ENCODE peak calls at places on chromosomes 12 and 14, in four cellular contexts. One of them, this sample, is unnamed.
A peak's percentile ranks its signal among the peaks of the same experiment; 100 is the strongest.

GRCh38 chr12:52053570-52054209 is 2.4 kb downstream of the NR4A1 start:
- DNase-seq in heart left ventricle: no peak
- DNase-seq in stimulated activated CD8-positive, alpha-beta memory T cell treated with anti-CD3 and anti-CD28 coated beads, Interleukin-12 subunit alpha, Interleukin-12 subunit beta, amount 100 ng/mL, for 1 hour: no peak
- DNase-seq in stimulated activated CD4-positive, alpha-beta T cell treated with anti-CD3 and anti-CD28 coated beads, Interleukin-4, amount 100 ng/mL, for 24 hours: no peak
- DNase-seq in this sample: no peak

GRCh38 chr12:14884458-14884878 is 1.2 kb downstream of the MGP start:
- DNase-seq in stimulated activated CD8-positive, alpha-beta memory T cell treated with anti-CD3 and anti-CD28 coated beads, Interleukin-12 subunit alpha, Interleukin-12 subunit beta, amount 100 ng/mL, for 1 hour: peak; percentile 78
- DNase-seq in stimulated activated CD4-positive, alpha-beta T cell treated with anti-CD3 and anti-CD28 coated beads, Interleukin-4, amount 100 ng/mL, for 24 hours: peak; percentile 80
- DNase-seq in heart left ventricle: peak; percentile 89
- DNase-seq in this sample: no peak

GRCh38 chr14:28294834-28295440 is 471.6 kb upstream of the FOXG1 start:
- DNase-seq in heart left ventricle: no peak
- DNase-seq in stimulated activated CD4-positive, alpha-beta T cell treated with anti-CD3 and anti-CD28 coated beads, Interleukin-4, amount 100 ng/mL, for 24 hours: no peak
- DNase-seq in stimulated activated CD8-positive, alpha-beta memory T cell treated with anti-CD3 and anti-CD28 coated beads, Interleukin-12 subunit alpha, Interleukin-12 subunit beta, amount 100 ng/mL, for 1 hour: no peak
- DNase-seq in this sample: peak; percentile 17

GRCh38 chr12:17976202-17976601 is 113.8 kb downstream of the RERGL start:
- DNase-seq in stimulated activated CD8-positive, alpha-beta memory T cell treated with anti-CD3 and anti-CD28 coated beads, Interleukin-12 subunit alpha, Interleukin-12 subunit beta, amount 100 ng/mL, for 1 hour: no peak
- DNase-seq in heart left ventricle: no peak
- DNase-seq in stimulated activated CD4-positive, alpha-beta T cell treated with anti-CD3 and anti-CD28 coated beads, Interleukin-4, amount 100 ng/mL, for 24 hours: no peak
- DNase-seq in this sample: no peak

GRCh38 chr12:51622564-51622963 is 31.5 kb downstream of the SCN8A start:
- DNase-seq in stimulated activated CD4-positive, alpha-beta T cell treated with anti-CD3 and anti-CD28 coated beads, Interleukin-4, amount 100 ng/mL, for 24 hours: no peak
- DNase-seq in heart left ventricle: no peak
- DNase-seq in stimulated activated CD8-positive, alpha-beta memory T cell treated with anti-CD3 and anti-CD28 coated beads, Interleukin-12 subunit alpha, Interleukin-12 subunit beta, amount 100 ng/mL, for 1 hour: no peak
- DNase-seq in this sample: no peak

GRCh38 chr14:64217747-64218146 is 76.4 kb downstream of the ESR2 start:
- DNase-seq in heart left ventricle: no peak
- DNase-seq in stimulated activated CD4-positive, alpha-beta T cell treated with anti-CD3 and anti-CD28 coated beads, Interleukin-4, amount 100 ng/mL, for 24 hours: no peak
- DNase-seq in stimulated activated CD8-positive, alpha-beta memory T cell treated with anti-CD3 and anti-CD28 coated beads, Interleukin-12 subunit alpha, Interleukin-12 subunit beta, amount 100 ng/mL, for 1 hour: no peak
- DNase-seq in this sample: no peak

GRCh38 chr12:124026755-124027745 is 54.0 kb downstream of the ZNF664 start:
- DNase-seq in stimulated activated CD4-positive, alpha-beta T cell treated with anti-CD3 and anti-CD28 coated beads, Interleukin-4, amount 100 ng/mL, for 24 hours: no peak
- DNase-seq in stimulated activated CD8-positive, alpha-beta memory T cell treated with anti-CD3 and anti-CD28 coated beads, Interleukin-12 subunit alpha, Interleukin-12 subunit beta, amount 100 ng/mL, for 1 hour: no peak
- DNase-seq in heart left ventricle: no peak
- DNase-seq in this sample: no peak

GRCh38 chr14:67440513-67440912 is 28.5 kb upstream of the PLEK2 start:
- DNase-seq in heart left ventricle: no peak
- DNase-seq in stimulated activated CD4-positive, alpha-beta T cell treated with anti-CD3 and anti-CD28 coated beads, Interleukin-4, amount 100 ng/mL, for 24 hours: no peak
- DNase-seq in stimulated activated CD8-positive, alpha-beta memory T cell treated with anti-CD3 and anti-CD28 coated beads, Interleukin-12 subunit alpha, Interleukin-12 subunit beta, amount 100 ng/mL, for 1 hour: no peak
- DNase-seq in this sample: no peak

GRCh38 chr12:22788913-22789312 is 163.9 kb downstream of the ETNK1 start:
- DNase-seq in heart left ventricle: no peak
- DNase-seq in stimulated activated CD8-positive, alpha-beta memory T cell treated with anti-CD3 and anti-CD28 coated beads, Interleukin-12 subunit alpha, Interleukin-12 subunit beta, amount 100 ng/mL, for 1 hour: no peak
- DNase-seq in stimulated activated CD4-positive, alpha-beta T cell treated with anti-CD3 and anti-CD28 coated beads, Interleukin-4, amount 100 ng/mL, for 24 hours: no peak
- DNase-seq in this sample: no peak

GRCh38 chr14:49526101-49526500 is 60.1 kb downstream of the RPS29 start:
- DNase-seq in heart left ventricle: no peak
- DNase-seq in stimulated activated CD4-positive, alpha-beta T cell treated with anti-CD3 and anti-CD28 coated beads, Interleukin-4, amount 100 ng/mL, for 24 hours: no peak
- DNase-seq in stimulated activated CD8-positive, alpha-beta memory T cell treated with anti-CD3 and anti-CD28 coated beads, Interleukin-12 subunit alpha, Interleukin-12 subunit beta, amount 100 ng/mL, for 1 hour: no peak
- DNase-seq in this sample: no peak

GRCh38 chr12:71665109-71665476 is 992 bp downstream of the THAP2 start:
- DNase-seq in stimulated activated CD8-positive, alpha-beta memory T cell treated with anti-CD3 and anti-CD28 coated beads, Interleukin-12 subunit alpha, Interleukin-12 subunit beta, amount 100 ng/mL, for 1 hour: no peak
- DNase-seq in heart left ventricle: no peak
- DNase-seq in stimulated activated CD4-positive, alpha-beta T cell treated with anti-CD3 and anti-CD28 coated beads, Interleukin-4, amount 100 ng/mL, for 24 hours: no peak
- DNase-seq in this sample: no peak

GRCh38 chr12:122045262-122045661 is 23.6 kb downstream of the BCL7A start:
- DNase-seq in stimulated activated CD8-positive, alpha-beta memory T cell treated with anti-CD3 and anti-CD28 coated beads, Interleukin-12 subunit alpha, Interleukin-12 subunit beta, amount 100 ng/mL, for 1 hour: no peak
- DNase-seq in heart left ventricle: no peak
- DNase-seq in stimulated activated CD4-positive, alpha-beta T cell treated with anti-CD3 and anti-CD28 coated beads, Interleukin-4, amount 100 ng/mL, for 24 hours: no peak
- DNase-seq in this sample: no peak

GRCh38 chr14:104223101-104223809 is 84.9 kb downstream of the KIF26A start:
- DNase-seq in stimulated activated CD8-positive, alpha-beta memory T cell treated with anti-CD3 and anti-CD28 coated beads, Interleukin-12 subunit alpha, Interleukin-12 subunit beta, amount 100 ng/mL, for 1 hour: no peak
- DNase-seq in heart left ventricle: peak; percentile 44
- DNase-seq in stimulated activated CD4-positive, alpha-beta T cell treated with anti-CD3 and anti-CD28 coated beads, Interleukin-4, amount 100 ng/mL, for 24 hours: no peak
- DNase-seq in this sample: peak; percentile 2

GRCh38 chr14:84217066-84217465 is 1312.9 kb upstream of the FLRT2 start:
- DNase-seq in stimulated activated CD4-positive, alpha-beta T cell treated with anti-CD3 and anti-CD28 coated beads, Interleukin-4, amount 100 ng/mL, for 24 hours: no peak
- DNase-seq in stimulated activated CD8-positive, alpha-beta memory T cell treated with anti-CD3 and anti-CD28 coated beads, Interleukin-12 subunit alpha, Interleukin-12 subunit beta, amount 100 ng/mL, for 1 hour: no peak
- DNase-seq in heart left ventricle: no peak
- DNase-seq in this sample: no peak

GRCh38 chr14:102694530-102695171 is 82.6 kb upstream of the TRAF3 start:
- DNase-seq in stimulated activated CD8-positive, alpha-beta memory T cell treated with anti-CD3 and anti-CD28 coated beads, Interleukin-12 subunit alpha, Interleukin-12 subunit beta, amount 100 ng/mL, for 1 hour: peak; percentile 46
- DNase-seq in stimulated activated CD4-positive, alpha-beta T cell treated with anti-CD3 and anti-CD28 coated beads, Interleukin-4, amount 100 ng/mL, for 24 hours: peak; percentile 74
- DNase-seq in heart left ventricle: peak; percentile 42
- DNase-seq in this sample: peak; percentile 47

GRCh38 chr14:68789798-68790655 is 2.8 kb downstream of the ZFP36L1 start:
- DNase-seq in stimulated activated CD8-positive, alpha-beta memory T cell treated with anti-CD3 and anti-CD28 coated beads, Interleukin-12 subunit alpha, Interleukin-12 subunit beta, amount 100 ng/mL, for 1 hour: no peak
- DNase-seq in stimulated activated CD4-positive, alpha-beta T cell treated with anti-CD3 and anti-CD28 coated beads, Interleukin-4, amount 100 ng/mL, for 24 hours: no peak
- DNase-seq in heart left ventricle: peak; percentile 38
- DNase-seq in this sample: no peak